ENCODE peak calls at places on chromosomes 16 and 17, in four cellular contexts. B is stimulated activated CD4-positive, alpha-beta T cell treated with anti-CD3 and anti-CD28 coated beads, TNF-alpha, amount 100 ng/mL, for 4 hours; H is AG10803; C is mesendoderm. U is an unnamed sample.

GRCh38 chr17:19318611-19319010 is 43.9 kb downstream of the B9D1 start:
- DNase-seq in B (no peak), H (no peak), C (no peak), U (no peak)

GRCh38 chr16:73016488-73016830 is 31.5 kb downstream of the ZFHX3 start:
- DNase-seq in B (no peak), H (no peak), C (no peak), U (peak; percentile 26)

GRCh38 chr17:8162997-8163977 is 539 bp upstream of the VAMP2 start:
- DNase-seq in B (no peak), H (no peak), C (peak; percentile 83), U (no peak)

GRCh38 chr17:58046230-58047094 is 36.8 kb upstream of the DYNLL2 start:
- DNase-seq in B (no peak), H (peak; percentile 46), C (peak; percentile 45), U (no peak)

GRCh38 chr17:73553311-73553710 is 90.9 kb downstream of the SDK2 start:
- DNase-seq in B (no peak), H (no peak), C (no peak), U (no peak)

GRCh38 chr17:2347805-2348685 is 10.7 kb downstream of the SGSM2 start:
- DNase-seq in B (no peak), H (peak; percentile 89), C (peak; percentile 99), U (no peak)

GRCh38 chr16:17334096-17334495 is 136.7 kb downstream of the XYLT1 start:
- DNase-seq in B (no peak), H (peak; percentile 85), C (no peak), U (no peak)

GRCh38 chr17:78890111-78890897 is 12.7 kb downstream of the CEP295NL start:
- DNase-seq in B (no peak), H (no peak), C (no peak), U (peak; percentile 87)

GRCh38 chr17:2792541-2793169 is 3.6 kb upstream of the RAP1GAP2 start:
- DNase-seq in B (no peak), H (no peak), C (no peak), U (no peak)

U was measured in GM12864.